ENCODE peak calls at places on chromosomes 5 and 9, in four cellular contexts. Z is thoracic aorta, R is GM12865, F is cardiac fibroblast. E is an unnamed sample.

GRCh38 chr9:137439158-137439714 is 1.9 kb downstream of the ENTPD8 start:
- DNase-seq in Z (no peak), R (no peak), F (no peak), E (no peak)

GRCh38 chr9:114991861-114992260 is 61.5 kb upstream of the TNFSF8 start:
- DNase-seq in Z (no peak), R (no peak), F (no peak), E (no peak)

GRCh38 chr5:33588654-33589372 is 148.0 kb downstream of the TARS1 start:
- DNase-seq in Z (no peak), R (peak), F (peak), E (no peak)

GRCh38 chr9:123421801-123422455 is 65.9 kb downstream of the CRB2 start:
- DNase-seq in Z (no peak), R (no peak), F (no peak), E (no peak)

GRCh38 chr5:133292300-133292699 is 240.5 kb downstream of the HSPA4 start:
- DNase-seq in Z (no peak), R (no peak), F (no peak), E (no peak)

GRCh38 chr5:156934450-156935211 is 28.4 kb downstream of the TIMD4 start:
- DNase-seq in Z (no peak), R (peak), F (no peak), E (no peak)

GRCh38 chr5:74763504-74763903 is 3.4 kb downstream of the GFM2 start:
- DNase-seq in Z (no peak), R (no peak), F (no peak), E (no peak)

GRCh38 chr9:23555849-23556248 is 270.2 kb downstream of the ELAVL2 start:
- DNase-seq in Z (no peak), R (no peak), F (no peak), E (no peak)

GRCh38 chr5:151072234-151073025 is 8.4 kb downstream of the TNIP1 start:
- DNase-seq in Z (no peak), R (no peak), F (peak), E (peak)

GRCh38 chr5:59275537-59276276 is 617.8 kb downstream of the PDE4D start:
- DNase-seq in Z (no peak), R (no peak), F (peak), E (no peak)

GRCh38 chr9:26524225-26524624 is 368.4 kb downstream of the CAAP1 start:
- DNase-seq in Z (peak), R (no peak), F (no peak), E (no peak)

GRCh38 chr5:161548472-161549094 is 2.1 kb upstream of the GABRB2 start:
- DNase-seq in Z (no peak), R (peak), F (no peak), E (no peak)

GRCh38 chr9:3777137-3777536 is 251.3 kb upstream of the RFX3 start:
- DNase-seq in Z (no peak), R (no peak), F (no peak), E (no peak)

GRCh38 chr5:154475613-154476342 is 2.2 kb downstream of the HAND1 start:
- DNase-seq in Z (no peak), R (no peak), F (no peak), E (no peak)

GRCh38 chr5:92380069-92380770 is 997.1 kb upstream of the ARRDC3 start:
- DNase-seq in Z (no peak), R (no peak), F (peak), E (no peak)

GRCh38 chr5:13739462-13739861 is 205.0 kb downstream of the DNAH5 start:
- DNase-seq in Z (no peak), R (no peak), F (no peak), E (no peak)

GRCh38 chr5:78483809-78484521 is 123.5 kb downstream of the SCAMP1 start:
- DNase-seq in Z (no peak), R (peak), F (peak), E (no peak)

GRCh38 chr9:38160613-38161215 is 91.7 kb upstream of the SHB start:
- DNase-seq in Z (peak), R (peak), F (peak), E (peak)

GRCh38 chr5:165495829-165496380 is 1990.5 kb downstream of the MAT2B start:
- DNase-seq in Z (no peak), R (no peak), F (peak), E (no peak)

GRCh38 chr5:160174290-160174689 is 55.0 kb upstream of the FABP6 start:
- DNase-seq in Z (no peak), R (no peak), F (no peak), E (no peak)

GRCh38 chr5:171872666-171873065 is 87.0 kb downstream of the SMIM23 start:
- DNase-seq in Z (no peak), R (no peak), F (no peak), E (no peak)

DNA sequence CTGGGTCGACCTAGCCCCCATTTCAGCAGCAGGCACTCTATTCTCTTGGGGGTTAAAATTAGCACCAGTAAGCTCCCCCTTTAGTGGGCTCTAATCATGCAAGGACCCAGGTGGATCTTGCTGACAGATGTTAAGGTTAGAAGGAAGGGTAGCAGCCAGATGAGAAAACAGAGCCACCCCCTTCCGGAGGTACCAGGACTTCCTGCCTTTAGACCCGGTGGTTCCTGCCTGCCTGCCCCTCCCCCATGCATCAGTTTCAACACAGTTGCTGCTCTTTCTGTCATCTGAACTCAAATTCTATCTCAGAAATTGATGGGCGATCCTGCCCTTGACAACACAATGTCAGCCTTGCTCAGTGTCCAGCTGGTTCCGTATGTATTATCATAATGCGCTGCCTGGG is 287.3 kb downstream of the EBF1 start:
- DNase-seq in Z (no peak), R (peak), F (no peak), E (no peak)
- H3K4me3 ChIP-seq in Z (no peak), R (peak), F (no peak), E (no peak)

DNA sequence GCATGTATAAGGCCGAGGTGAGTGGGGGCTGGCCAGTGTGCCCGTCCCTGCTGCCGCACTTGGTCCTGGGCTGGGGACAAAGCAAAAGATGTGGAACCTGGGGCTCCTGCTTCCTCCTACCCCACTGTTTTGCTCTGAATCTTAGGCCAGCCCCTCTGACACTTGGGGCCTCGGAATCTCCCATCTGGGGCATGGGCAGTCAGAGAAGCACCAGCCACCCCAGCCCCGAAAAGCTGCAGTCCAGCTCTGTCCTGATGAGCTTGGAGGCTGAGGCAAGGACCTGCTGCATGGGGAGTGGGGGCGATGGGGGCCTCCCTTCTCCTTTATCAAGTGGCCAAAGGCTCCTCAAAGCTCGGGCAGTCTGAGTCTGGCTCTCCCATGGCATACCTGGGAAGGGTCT is 31.3 kb downstream of the PTPA start:
- DNase-seq in Z (no peak), R (no peak), F (no peak), E (no peak)
- H3K4me3 ChIP-seq in Z (peak), R (no peak), F (peak), E (no peak)

GRCh38 chr5:10555134-10555733 is 8.6 kb upstream of the ANKRD33B start:
- DNase-seq in Z (no peak), R (no peak), F (peak), E (no peak)

GRCh38 chr5:10550222-10550995 is 13.5 kb upstream of the ANKRD33B start:
- DNase-seq in Z (no peak), R (no peak), F (peak), E (no peak)

GRCh38 chr5:10556331-10556807 is 7.5 kb upstream of the ANKRD33B start:
- DNase-seq in Z (no peak), R (no peak), F (peak), E (no peak)

GRCh38 chr5:10552183-10553143 is 11.4 kb upstream of the ANKRD33B start:
- DNase-seq in Z (no peak), R (peak), F (no peak), E (no peak)

GRCh38 chr5:10553476-10553875 is 10.4 kb upstream of the ANKRD33B start:
- DNase-seq in Z (no peak), R (no peak), F (no peak), E (no peak)
- H3K4me3 ChIP-seq in Z (no peak), R (no peak), F (no peak), E (no peak)

GRCh38 chr5:1883120-1883924 is 597 bp upstream of the IRX4 start:
- DNase-seq in Z (no peak), R (no peak), F (no peak), E (no peak)
- H3K4me3 ChIP-seq in Z (peak), R (no peak), F (peak), E (peak)

GRCh38 chr9:5509573-5509972 is 758 bp upstream of the PDCD1LG2 start:
- DNase-seq in Z (no peak), R (no peak), F (peak), E (no peak)
- H3K4me3 ChIP-seq in Z (no peak), R (no peak), F (no peak), E (no peak)

GRCh38 chr5:93586948-93587918 is 4.2 kb downstream of the NR2F1 start:
- DNase-seq in Z (no peak), R (no peak), F (no peak), E (no peak)
- H3K4me3 ChIP-seq in Z (no peak), R (no peak), F (peak), E (no peak)

GRCh38 chr9:129677456-129677855 is 12.0 kb downstream of the PRRX2 start:
- DNase-seq in Z (no peak), R (no peak), F (no peak), E (no peak)
- H3K4me3 ChIP-seq in Z (no peak), R (no peak), F (no peak), E (no peak)

DNA sequence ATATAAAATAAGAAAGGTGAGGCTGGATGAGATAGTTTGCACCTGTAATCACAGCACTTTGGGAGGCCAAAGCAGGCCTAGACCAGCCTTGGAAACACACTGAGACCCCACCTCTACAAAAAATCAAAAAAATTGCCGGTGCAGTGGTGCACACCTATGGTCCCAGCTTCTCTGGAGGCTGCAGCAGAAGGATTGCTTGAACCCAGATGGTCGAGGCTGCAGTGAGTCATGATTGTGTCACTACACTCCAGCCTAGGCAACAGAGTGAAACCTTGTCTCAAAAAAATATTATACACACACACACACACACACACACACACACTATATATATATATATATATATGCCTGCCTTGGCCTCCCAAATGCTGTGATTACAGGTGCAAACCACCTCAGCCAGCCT is 1.3 kb downstream of the SLC35D2 start:
- DNase-seq in Z (no peak), R (no peak), F (no peak), E (no peak)
- H3K4me3 ChIP-seq in Z (peak), R (no peak), F (no peak), E (no peak)

E was measured in gastrocnemius medialis.